ENCODE peak calls at places on chromosome X, in eight cellular contexts. G is suprapubic skin; E is K562; H is WERI-Rb-1; D is effector memory CD4-positive, alpha-beta T cell; T is lower lobe of right lung; C is body of pancreas; B is aorta. O is an unnamed sample.

GRCh38 chrX:128714425-128714824 is 662.2 kb upstream of the ACTRT1 start:
- DNase-seq in B (no peak), D (no peak), E (no peak), C (no peak), H (no peak), T (no peak), G (no peak), O (no peak)

GRCh38 chrX:119398974-119399771 is at the start of gene SLC25A43:
- DNase-seq in T (peak), H (no peak), D (peak), E (peak), C (peak), G (no peak), B (peak), O (no peak)

GRCh38 chrX:46208225-46208854 is 336.9 kb downstream of the ZNF674 start:
- DNase-seq in D (no peak), T (no peak), E (no peak), H (no peak), G (no peak), B (no peak), C (no peak), O (peak)

GRCh38 chrX:101385795-101386541 is at the start of gene BTK:
- DNase-seq in B (no peak), G (no peak), E (peak), D (no peak), C (no peak), H (no peak), T (peak), O (no peak)

GRCh38 chrX:37684918-37685317 is 673 bp upstream of the XK start:
- DNase-seq in B (no peak), T (no peak), D (no peak), C (no peak), E (no peak), G (no peak), H (no peak), O (no peak)

GRCh38 chrX:39755152-39756032 is 342.4 kb downstream of the BCOR start:
- DNase-seq in D (no peak), T (peak), C (peak), B (peak), E (peak), H (no peak), G (peak), O (peak)

GRCh38 chrX:32185160-32185559 is 1026.2 kb downstream of the DMD start:
- DNase-seq in D (no peak), G (no peak), H (no peak), E (no peak), T (no peak), C (no peak), B (no peak), O (peak)

GRCh38 chrX:31981546-31982062 is 909.8 kb upstream of the FTHL17 start:
- DNase-seq in B (no peak), G (no peak), E (no peak), H (no peak), D (no peak), C (no peak), T (no peak), O (no peak)

GRCh38 chrX:132470179-132470578 is 18.7 kb downstream of the MBNL3 start:
- DNase-seq in T (no peak), G (no peak), B (no peak), C (no peak), D (no peak), E (no peak), H (no peak), O (no peak)

GRCh38 chrX:3549442-3549875 is 164.0 kb downstream of the PRKX start:
- DNase-seq in B (no peak), G (no peak), D (no peak), T (no peak), C (peak), H (no peak), E (no peak), O (no peak)

GRCh38 chrX:10989386-10989785 is 121.7 kb upstream of the HCCS start:
- DNase-seq in G (no peak), B (no peak), H (no peak), E (no peak), D (no peak), T (no peak), C (no peak), O (peak)

GRCh38 chrX:140123446-140123845 is 158.1 kb upstream of the CXorf66 start:
- DNase-seq in G (no peak), T (no peak), H (no peak), E (no peak), B (no peak), C (no peak), D (no peak), O (no peak)

GRCh38 chrX:154799554-154800348 is 5.5 kb downstream of the MPP1 start:
- DNase-seq in E (no peak), H (no peak), D (no peak), C (peak), B (no peak), G (no peak), T (no peak), O (peak)

GRCh38 chrX:1388651-1389050 is 3.3 kb downstream of the SLC25A6 start:
- DNase-seq in G (no peak), H (no peak), D (no peak), B (peak), C (no peak), E (no peak), T (peak), O (no peak)

GRCh38 chrX:68929332-68930150 is 100.7 kb downstream of the EFNB1 start:
- DNase-seq in E (no peak), T (no peak), H (no peak), D (no peak), C (peak), B (peak), G (no peak), O (peak)

GRCh38 chrX:68045008-68045577 is 388.2 kb downstream of the OPHN1 start:
- DNase-seq in C (no peak), H (no peak), T (no peak), E (no peak), B (no peak), D (no peak), G (no peak), O (no peak)

GRCh38 chrX:20046864-20047263 is 56.0 kb upstream of the BCLAF3 start:
- DNase-seq in G (no peak), T (no peak), E (no peak), H (peak), D (no peak), C (no peak), B (no peak), O (no peak)

GRCh38 chrX:53186363-53186762 is 38.6 kb downstream of the KDM5C start:
- DNase-seq in B (no peak), E (no peak), H (no peak), G (no peak), T (no peak), D (no peak), C (no peak), O (no peak)

GRCh38 chrX:110167952-110168451 is 149.9 kb downstream of the AMMECR1 start:
- DNase-seq in B (no peak), D (peak), C (peak), H (peak), G (no peak), E (peak), T (peak), O (peak)

GRCh38 chrX:151912780-151913179 is at the start of gene MAGEA4:
- DNase-seq in B (no peak), G (no peak), D (no peak), T (no peak), H (no peak), E (no peak), C (no peak), O (no peak)

GRCh38 chrX:130083656-130084382 is 26.5 kb downstream of the ELF4 start:
- DNase-seq in T (peak), H (no peak), B (no peak), G (no peak), E (no peak), D (no peak), C (no peak), O (no peak)

GRCh38 chrX:100743009-100743615 is 11.2 kb upstream of the SYTL4 start:
- DNase-seq in G (no peak), T (no peak), C (no peak), H (no peak), B (no peak), E (no peak), D (no peak), O (no peak)

GRCh38 chrX:106451933-106452332 is 159.8 kb upstream of the RADX start:
- DNase-seq in G (no peak), E (no peak), D (no peak), C (no peak), H (no peak), B (no peak), T (no peak), O (no peak)

GRCh38 chrX:38891641-38892413 is 90.6 kb downstream of the MID1IP1 start:
- DNase-seq in C (no peak), H (no peak), B (no peak), E (no peak), T (no peak), G (no peak), D (no peak), O (peak)

GRCh38 chrX:77668391-77669237 is 117.4 kb downstream of the ATRX start:
- DNase-seq in G (no peak), H (no peak), C (no peak), D (no peak), E (no peak), B (no peak), T (no peak), O (no peak)

GRCh38 chrX:1717326-1717725 is 102.5 kb downstream of the ASMT start:
- DNase-seq in E (no peak), H (no peak), G (no peak), T (no peak), B (no peak), C (no peak), D (no peak), O (no peak)

GRCh38 chrX:10859353-10859752 is 239.0 kb upstream of the MID1 start:
- DNase-seq in H (no peak), B (no peak), D (no peak), T (no peak), C (no peak), G (no peak), E (no peak), O (peak)

GRCh38 chrX:15465896-15466651 is 27.1 kb downstream of the PIR start:
- DNase-seq in B (no peak), E (no peak), D (no peak), T (no peak), G (no peak), H (peak), C (no peak), O (no peak)

GRCh38 chrX:53319614-53320542 is 38.5 kb upstream of the IQSEC2 start:
- DNase-seq in H (no peak), G (no peak), E (no peak), B (no peak), D (no peak), T (no peak), C (peak), O (no peak)

GRCh38 chrX:71515039-71515398 is 17.9 kb upstream of the OGT start:
- DNase-seq in H (no peak), C (no peak), B (no peak), T (no peak), E (no peak), G (no peak), D (no peak), O (no peak)

GRCh38 chrX:38807873-38808272 is 6.6 kb downstream of the MID1IP1 start:
- DNase-seq in H (no peak), C (no peak), E (no peak), G (no peak), B (no peak), T (no peak), D (no peak), O (no peak)

GRCh38 chrX:53266175-53266574 is 15.2 kb downstream of the IQSEC2 start:
- DNase-seq in G (no peak), C (no peak), D (no peak), B (no peak), E (no peak), H (no peak), T (no peak), O (no peak)

GRCh38 chrX:154064637-154065435 is 32.7 kb downstream of the MECP2 start:
- DNase-seq in T (no peak), D (no peak), G (no peak), C (no peak), B (no peak), H (no peak), E (no peak), O (no peak)

GRCh38 chrX:55524487-55524886 is 34.8 kb upstream of the USP51 start:
- DNase-seq in C (no peak), B (no peak), G (no peak), H (peak), D (no peak), T (no peak), E (no peak), O (no peak)

DNA sequence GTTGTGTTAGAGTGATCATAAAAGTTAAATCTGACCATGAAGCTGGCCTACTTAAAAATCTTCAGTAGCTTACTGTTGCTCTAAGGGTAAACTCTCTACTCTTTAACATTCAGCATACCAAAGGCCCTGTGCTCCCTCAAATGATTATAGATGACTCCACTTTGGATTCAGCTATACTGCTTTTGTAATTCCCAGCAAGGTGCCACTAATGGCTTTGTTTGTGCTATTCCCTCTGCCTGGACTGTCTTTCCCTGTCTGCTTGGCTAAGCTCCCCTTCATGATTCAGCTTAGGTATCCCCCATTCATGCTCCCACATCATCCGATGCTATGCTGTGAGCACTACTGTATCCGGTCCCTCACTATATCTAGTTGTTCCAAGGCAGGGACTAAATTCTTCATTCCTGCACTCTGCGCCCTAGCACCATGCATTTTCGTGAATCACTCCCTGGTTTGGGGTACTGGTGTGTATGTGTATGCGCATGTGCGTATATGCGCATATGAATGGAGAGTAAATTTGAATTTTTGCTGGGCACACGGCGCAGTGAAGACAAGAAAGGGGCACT is 456 bp upstream of the PBDC1 start:
- DNase-seq in B (no peak), D (no peak), C (no peak), E (no peak), H (no peak), G (no peak), T (no peak), O (no peak)
- H3K27ac ChIP-seq in B (peak), D (peak), C (peak), E (peak), H (peak), G (peak), T (peak), O (peak)

GRCh38 chrX:136646602-136647239 is 1.2 kb upstream of the CD40LG start:
- DNase-seq in B (no peak), E (no peak), H (no peak), T (no peak), G (no peak), D (peak), C (no peak), O (no peak)

GRCh38 chrX:136656596-136656995 is 8.6 kb downstream of the CD40LG start:
- DNase-seq in B (no peak), E (no peak), H (no peak), T (no peak), D (no peak), G (no peak), C (no peak), O (no peak)

GRCh38 chrX:136647969-136648368 is at the start of gene CD40LG:
- DNase-seq in D (peak), E (no peak), G (no peak), T (no peak), B (no peak), C (no peak), H (no peak), O (no peak)

GRCh38 chrX:136652822-136653723 is 5.1 kb downstream of the CD40LG start:
- DNase-seq in T (no peak), G (no peak), H (peak), C (no peak), B (no peak), D (no peak), E (no peak), O (no peak)

DNA sequence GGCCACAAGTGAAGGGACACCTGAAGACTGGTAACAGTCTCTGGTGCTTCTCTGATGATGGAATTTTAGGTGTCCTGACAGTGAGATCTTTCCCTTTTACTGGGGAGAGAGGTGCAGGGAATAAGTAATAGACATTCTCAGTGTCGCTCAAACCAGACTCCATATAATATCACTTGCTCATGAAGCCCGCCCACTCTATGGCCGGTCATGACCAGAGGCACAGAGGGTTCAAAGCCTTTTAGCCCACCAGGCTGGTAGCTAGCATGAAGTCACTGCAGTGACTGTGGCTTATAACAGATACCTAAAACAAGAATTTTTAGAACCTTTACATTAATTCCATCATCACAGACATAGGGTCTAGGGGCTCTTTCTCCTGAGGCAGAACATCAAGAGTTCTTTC is 2.9 kb downstream of the CD40LG start:
- DNase-seq in C (no peak), B (no peak), E (no peak), H (no peak), G (no peak), T (no peak), D (no peak), O (no peak)
- H3K27ac ChIP-seq in C (no peak), B (no peak), E (no peak), H (peak), G (no peak), T (no peak), D (peak), O (no peak)

GRCh38 chrX:16958356-16958755 is 11.9 kb downstream of the REPS2 start:
- DNase-seq in E (no peak), H (no peak), B (no peak), D (no peak), C (no peak), T (no peak), G (no peak), O (no peak)
- H3K27ac ChIP-seq in E (no peak), H (no peak), B (no peak), D (no peak), C (no peak), T (no peak), G (no peak), O (no peak)

GRCh38 chrX:41512394-41512793 is 65.3 kb downstream of the NYX start:
- DNase-seq in T (no peak), G (no peak), C (no peak), D (no peak), E (no peak), B (no peak), H (no peak), O (no peak)
- H3K27ac ChIP-seq in T (no peak), G (no peak), C (no peak), D (no peak), E (no peak), B (no peak), H (no peak), O (no peak)

GRCh38 chrX:72635930-72636329 is 63.3 kb upstream of the HDAC8 start:
- DNase-seq in C (no peak), B (no peak), H (no peak), G (no peak), T (no peak), D (no peak), E (no peak), O (no peak)
- H3K27ac ChIP-seq in C (no peak), B (no peak), H (no peak), G (no peak), T (no peak), D (no peak), E (no peak), O (no peak)

GRCh38 chrX:12206413-12206812 is 68.1 kb downstream of the FRMPD4 start:
- DNase-seq in E (no peak), H (no peak), B (no peak), C (no peak), D (no peak), T (no peak), G (no peak), O (no peak)

GRCh38 chrX:12210921-12211320 is 72.6 kb downstream of the FRMPD4 start:
- DNase-seq in T (no peak), E (no peak), C (no peak), G (no peak), H (no peak), D (no peak), B (no peak), O (no peak)

GRCh38 chrX:12210196-12210815 is 72.0 kb downstream of the FRMPD4 start:
- DNase-seq in B (no peak), D (no peak), H (no peak), T (no peak), G (no peak), E (no peak), C (no peak), O (no peak)
- H3K27ac ChIP-seq in B (no peak), D (no peak), H (no peak), T (no peak), G (no peak), E (no peak), C (no peak), O (no peak)

GRCh38 chrX:107573016-107573415 is 55.3 kb upstream of the PRPS1 start:
- DNase-seq in G (no peak), E (peak), C (no peak), D (no peak), H (no peak), T (no peak), B (no peak), O (no peak)

GRCh38 chrX:107574711-107575110 is 53.6 kb upstream of the PRPS1 start:
- DNase-seq in T (no peak), G (no peak), C (no peak), E (no peak), H (no peak), B (no peak), D (no peak), O (no peak)

GRCh38 chrX:107576841-107577240 is 51.5 kb upstream of the PRPS1 start:
- DNase-seq in B (no peak), T (no peak), D (no peak), H (no peak), C (no peak), E (no peak), G (no peak), O (no peak)

GRCh38 chrX:107576392-107576791 is 51.9 kb upstream of the PRPS1 start:
- DNase-seq in E (no peak), T (no peak), D (no peak), C (peak), H (no peak), B (no peak), G (no peak), O (no peak)

GRCh38 chrX:107574054-107574683 is 54.1 kb upstream of the PRPS1 start:
- DNase-seq in G (no peak), T (no peak), C (peak), B (no peak), E (no peak), H (no peak), D (no peak), O (no peak)
- H3K27ac ChIP-seq in G (no peak), T (no peak), C (peak), B (no peak), E (no peak), H (no peak), D (no peak), O (no peak)

GRCh38 chrX:84634201-84634782 is 132.0 kb upstream of the HDX start:
- DNase-seq in B (no peak), H (no peak), T (no peak), D (no peak), G (no peak), E (no peak), C (no peak), O (no peak)
- H3K27ac ChIP-seq in B (no peak), H (no peak), T (no peak), D (no peak), G (no peak), E (no peak), C (no peak), O (no peak)

O was measured in SJCRH30.